ENCODE peak calls at places on chromosome 13, in four cellular contexts. One of them, this sample, is unnamed.

GRCh38 chr13:100381595-100382224 is 206.9 kb downstream of the GGACT start:
- DNase-seq in foreskin fibroblast: peak
- DNase-seq in CD8-positive, alpha-beta T cell: no peak
- DNase-seq in lower leg skin: no peak
- DNase-seq in this sample: no peak

GRCh38 chr13:111114362-111115050 is 604 bp upstream of the ARHGEF7 start:
- DNase-seq in foreskin fibroblast: peak
- DNase-seq in CD8-positive, alpha-beta T cell: peak
- DNase-seq in lower leg skin: peak
- DNase-seq in this sample: no peak

GRCh38 chr13:44758595-44759221 is 182.6 kb upstream of the TSC22D1 start:
- DNase-seq in foreskin fibroblast: peak
- DNase-seq in CD8-positive, alpha-beta T cell: no peak
- DNase-seq in lower leg skin: no peak
- DNase-seq in this sample: no peak

GRCh38 chr13:76470991-76471390 is 415.2 kb downstream of the KCTD12 start:
- DNase-seq in foreskin fibroblast: no peak
- DNase-seq in CD8-positive, alpha-beta T cell: no peak
- DNase-seq in lower leg skin: no peak
- DNase-seq in this sample: no peak

GRCh38 chr13:53382008-53382407 is 353.4 kb downstream of the OLFM4 start:
- DNase-seq in foreskin fibroblast: no peak
- DNase-seq in CD8-positive, alpha-beta T cell: no peak
- DNase-seq in lower leg skin: no peak
- DNase-seq in this sample: no peak

GRCh38 chr13:73096173-73097117 is 37.6 kb downstream of the KLF5 start:
- DNase-seq in foreskin fibroblast: no peak
- DNase-seq in CD8-positive, alpha-beta T cell: no peak
- DNase-seq in lower leg skin: peak
- DNase-seq in this sample: no peak

GRCh38 chr13:70457474-70457873 is 349.2 kb upstream of the KLHL1 start:
- DNase-seq in foreskin fibroblast: no peak
- DNase-seq in CD8-positive, alpha-beta T cell: no peak
- DNase-seq in lower leg skin: no peak
- DNase-seq in this sample: no peak

GRCh38 chr13:29961036-29961685 is 110.7 kb upstream of the UBL3 start:
- DNase-seq in foreskin fibroblast: no peak
- DNase-seq in CD8-positive, alpha-beta T cell: no peak
- DNase-seq in lower leg skin: no peak
- DNase-seq in this sample: no peak

GRCh38 chr13:22455036-22455435 is 725.7 kb upstream of the SGCG start:
- DNase-seq in foreskin fibroblast: no peak
- DNase-seq in CD8-positive, alpha-beta T cell: no peak
- DNase-seq in lower leg skin: no peak
- DNase-seq in this sample: no peak

GRCh38 chr13:34990399-34991224 is 48.5 kb downstream of the NBEA start:
- DNase-seq in foreskin fibroblast: no peak
- DNase-seq in CD8-positive, alpha-beta T cell: no peak
- DNase-seq in lower leg skin: no peak
- DNase-seq in this sample: no peak

GRCh38 chr13:48975926-48976676 is 389 bp downstream of the FNDC3A start:
- DNase-seq in foreskin fibroblast: peak
- DNase-seq in CD8-positive, alpha-beta T cell: peak
- DNase-seq in lower leg skin: peak
- DNase-seq in this sample: peak
- TF ChIP-seq CTCF in foreskin fibroblast: no peak
- TF ChIP-seq CTCF in CD8-positive, alpha-beta T cell: no peak
- TF ChIP-seq CTCF in lower leg skin: no peak
- TF ChIP-seq CTCF in this sample: no peak

GRCh38 chr13:48975101-48975925 is at the start of gene FNDC3A:
- DNase-seq in foreskin fibroblast: peak
- DNase-seq in CD8-positive, alpha-beta T cell: peak
- DNase-seq in lower leg skin: peak
- DNase-seq in this sample: peak
- TF ChIP-seq CTCF in foreskin fibroblast: no peak
- TF ChIP-seq CTCF in CD8-positive, alpha-beta T cell: no peak
- TF ChIP-seq CTCF in lower leg skin: no peak
- TF ChIP-seq CTCF in this sample: no peak

DNA sequence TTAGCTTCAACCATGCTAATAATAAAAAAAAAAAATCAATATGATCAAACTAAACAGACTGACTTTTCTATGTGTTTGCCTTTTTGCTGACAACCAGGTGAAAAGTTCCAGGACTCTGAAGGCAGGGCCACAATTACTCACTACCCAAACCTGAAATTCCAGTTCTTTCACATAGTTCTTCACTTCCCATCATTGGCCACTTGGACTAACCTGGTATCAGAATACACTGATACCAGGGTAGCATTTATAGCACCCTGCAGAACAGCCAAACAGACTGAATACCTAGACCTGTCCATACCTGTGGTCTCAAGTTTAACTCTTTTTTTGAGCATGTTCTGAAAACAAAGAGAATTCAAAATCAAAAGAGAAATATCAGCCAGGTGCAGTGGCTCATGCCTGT is 25.1 kb downstream of the ELF1 start:
- DNase-seq in foreskin fibroblast: no peak
- DNase-seq in CD8-positive, alpha-beta T cell: no peak
- DNase-seq in lower leg skin: no peak
- DNase-seq in this sample: no peak
- TF ChIP-seq CTCF in foreskin fibroblast: no peak
- TF ChIP-seq CTCF in CD8-positive, alpha-beta T cell: no peak
- TF ChIP-seq CTCF in lower leg skin: no peak
- TF ChIP-seq CTCF in this sample: no peak

GRCh38 chr13:102848956-102849355 is 3.1 kb downstream of the ERCC5 start:
- DNase-seq in foreskin fibroblast: no peak
- DNase-seq in CD8-positive, alpha-beta T cell: no peak
- DNase-seq in lower leg skin: no peak
- DNase-seq in this sample: no peak

GRCh38 chr13:102846261-102847015 is 606 bp downstream of the ERCC5 start:
- DNase-seq in foreskin fibroblast: peak
- DNase-seq in CD8-positive, alpha-beta T cell: peak
- DNase-seq in lower leg skin: peak
- DNase-seq in this sample: no peak

GRCh38 chr13:102845630-102846260 is at the start of gene ERCC5:
- DNase-seq in foreskin fibroblast: peak
- DNase-seq in CD8-positive, alpha-beta T cell: peak
- DNase-seq in lower leg skin: peak
- DNase-seq in this sample: no peak

GRCh38 chr13:102845289-102845629 is 573 bp upstream of the ERCC5 start:
- DNase-seq in foreskin fibroblast: no peak
- DNase-seq in CD8-positive, alpha-beta T cell: no peak
- DNase-seq in lower leg skin: no peak
- DNase-seq in this sample: no peak

GRCh38 chr13:102847272-102848234 is 1.7 kb downstream of the ERCC5 start:
- DNase-seq in foreskin fibroblast: peak
- DNase-seq in CD8-positive, alpha-beta T cell: no peak
- DNase-seq in lower leg skin: no peak
- DNase-seq in this sample: no peak
- TF ChIP-seq CTCF in foreskin fibroblast: peak
- TF ChIP-seq CTCF in CD8-positive, alpha-beta T cell: peak
- TF ChIP-seq CTCF in lower leg skin: no peak
- TF ChIP-seq CTCF in this sample: peak

DNA sequence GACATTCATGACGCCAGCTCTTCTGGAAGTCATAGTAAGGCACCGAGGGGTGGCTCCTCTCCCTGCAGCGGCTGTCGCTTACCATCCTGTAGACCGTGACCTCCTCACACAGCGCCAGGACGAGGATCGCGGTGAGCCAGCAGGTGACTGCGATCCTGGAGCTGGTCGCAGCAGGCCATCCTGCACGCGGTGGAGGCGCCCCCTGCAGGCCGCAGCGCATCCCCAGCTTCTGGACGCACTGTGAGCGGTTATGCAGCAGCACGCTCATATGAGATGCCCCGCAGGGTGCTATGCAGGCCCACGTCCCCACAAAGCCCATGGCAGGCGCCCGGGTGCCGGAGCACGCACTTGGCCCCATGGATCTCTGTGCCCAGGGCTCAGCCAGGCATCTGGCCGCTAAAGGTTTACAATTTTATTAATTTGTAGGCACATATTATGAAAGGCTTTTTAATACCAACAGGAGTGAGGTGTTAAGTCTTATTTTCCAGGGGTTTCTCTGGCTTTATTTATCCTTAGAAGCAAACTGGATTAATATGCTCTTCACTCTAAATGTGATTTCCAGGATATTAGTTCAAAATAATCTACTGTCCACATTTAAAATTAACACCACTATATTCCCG is 35.6 kb upstream of the PSPC1 start:
- DNase-seq in foreskin fibroblast: peak
- DNase-seq in CD8-positive, alpha-beta T cell: peak
- DNase-seq in lower leg skin: no peak
- DNase-seq in this sample: no peak
- TF ChIP-seq CTCF in foreskin fibroblast: peak
- TF ChIP-seq CTCF in CD8-positive, alpha-beta T cell: no peak
- TF ChIP-seq CTCF in lower leg skin: no peak
- TF ChIP-seq CTCF in this sample: peak

GRCh38 chr13:25406377-25406776 is 34.6 kb downstream of the ATP8A2 start:
- DNase-seq in foreskin fibroblast: peak
- DNase-seq in CD8-positive, alpha-beta T cell: no peak
- DNase-seq in lower leg skin: no peak
- DNase-seq in this sample: no peak
- TF ChIP-seq CTCF in foreskin fibroblast: no peak
- TF ChIP-seq CTCF in CD8-positive, alpha-beta T cell: no peak
- TF ChIP-seq CTCF in lower leg skin: no peak
- TF ChIP-seq CTCF in this sample: peak